ENCODE peak calls at places on chromosomes 2 and 18, in six cellular contexts. C is hypothalamus; T is activated naive CD8-positive, alpha-beta T cell treated with anti-CD3 and anti-CD28 coated beads, Interleukin-2, amount 50 U/mL, for 16 hours; P is hepatocyte; N is keratinocyte; O is AG04449. U is an unnamed sample.
A peak's percentile ranks its signal among the peaks of the same experiment; 100 is the strongest.

GRCh38 chr2:174235680-174236079 is 12.7 kb downstream of the OLA1 start:
- DNase-seq in C (no peak), T (no peak), P (no peak), N (no peak), O (no peak), U (no peak)

GRCh38 chr18:55300469-55301195 is 287.4 kb downstream of the TCF4 start:
- DNase-seq in C (no peak), T (no peak), P (peak; percentile 61), N (no peak), O (peak; percentile 45), U (peak; percentile 83)

GRCh38 chr2:224220581-224221255 is 181.2 kb downstream of the FAM124B start:
- DNase-seq in C (no peak), T (no peak), P (no peak), N (no peak), O (no peak), U (no peak)

GRCh38 chr2:137383391-137383790 is 580.9 kb upstream of the HNMT start:
- DNase-seq in C (no peak), T (no peak), P (no peak), N (no peak), O (no peak), U (no peak)

GRCh38 chr2:211816739-211817138 is 721.9 kb downstream of the ERBB4 start:
- DNase-seq in C (no peak), T (no peak), P (no peak), N (no peak), O (no peak), U (no peak)

GRCh38 chr2:171995586-171995985 is 4.2 kb upstream of the METAP1D start:
- DNase-seq in C (no peak), T (no peak), P (no peak), N (no peak), O (no peak), U (no peak)

GRCh38 chr18:44465337-44465736 is 215.4 kb upstream of the SETBP1 start:
- DNase-seq in C (no peak), T (no peak), P (no peak), N (no peak), O (no peak), U (no peak)

GRCh38 chr2:101446869-101447268 is 28.0 kb downstream of the RFX8 start:
- DNase-seq in C (no peak), T (no peak), P (no peak), N (peak; percentile 59), O (peak; percentile 34), U (peak; percentile 66)

GRCh38 chr2:10873790-10874437 is 37.8 kb upstream of the KCNF1 start:
- DNase-seq in C (no peak), T (no peak), P (no peak), N (no peak), O (peak; percentile 10), U (no peak)

GRCh38 chr2:25032094-25032493 is 9.8 kb upstream of the EFR3B start:
- DNase-seq in C (no peak), T (no peak), P (peak; percentile 56), N (no peak), O (no peak), U (no peak)

GRCh38 chr18:11407900-11408299 is 201.5 kb upstream of the SLC35G4 start:
- DNase-seq in C (no peak), T (no peak), P (no peak), N (no peak), O (peak; percentile 42), U (no peak)

GRCh38 chr18:26017929-26018328 is 72.5 kb downstream of the SS18 start:
- DNase-seq in C (peak; percentile 8), T (no peak), P (no peak), N (no peak), O (no peak), U (no peak)

GRCh38 chr2:31170071-31170698 is 31.9 kb upstream of the GALNT14 start:
- DNase-seq in C (peak; percentile 71), T (peak; percentile 7), P (peak; percentile 81), N (peak; percentile 25), O (peak; percentile 5), U (peak; percentile 4)

GRCh38 chr2:108139521-108139920 is 100.2 kb upstream of the SULT1C3 start:
- DNase-seq in C (no peak), T (no peak), P (peak; percentile 74), N (no peak), O (no peak), U (no peak)

GRCh38 chr18:43049021-43049420 is 66.5 kb downstream of the RIT2 start:
- DNase-seq in C (no peak), T (no peak), P (no peak), N (no peak), O (no peak), U (no peak)

GRCh38 chr18:76494541-76495403 is at the start of gene ZNF516:
- DNase-seq in C (peak; percentile 50), T (no peak), P (peak; percentile 85), N (no peak), O (no peak), U (no peak)

GRCh38 chr2:71001592-71002570 is 7.2 kb upstream of the TEX261 start:
- DNase-seq in C (no peak), T (no peak), P (peak; percentile 57), N (no peak), O (no peak), U (no peak)

GRCh38 chr2:241007111-241007510 is 8.7 kb downstream of the SNED1 start:
- DNase-seq in C (no peak), T (no peak), P (no peak), N (no peak), O (no peak), U (no peak)